ENCODE peak calls at places on chromosomes 13 and 19, in nine cellular contexts. N, Y, M, G, V, X, W, L and A are unnamed samples.

GRCh38 chr19:54190503-54190941 is 586 bp upstream of the TSEN34 start:
- DNase-seq in N (peak), Y (peak), M (peak), G (peak), V (peak), X (peak), W (peak), L (peak), A (peak)

GRCh38 chr13:40589285-40590109 is 76.9 kb downstream of the FOXO1 start:
- DNase-seq in N (peak), Y (no peak), M (no peak), G (no peak), V (no peak), X (peak), W (no peak), L (no peak), A (peak)

GRCh38 chr13:61531383-61532065 is 115.9 kb upstream of the PCDH20 start:
- DNase-seq in N (no peak), Y (no peak), M (no peak), G (no peak), V (no peak), X (no peak), W (no peak), L (no peak), A (no peak)

GRCh38 chr19:16861875-16862274 is 26.9 kb upstream of the F2RL3 start:
- DNase-seq in N (no peak), Y (no peak), M (no peak), G (no peak), V (no peak), X (no peak), W (no peak), L (no peak), A (no peak)

GRCh38 chr13:99911965-99912566 is 59.5 kb downstream of the ZIC5 start:
- DNase-seq in N (no peak), Y (no peak), M (no peak), G (no peak), V (no peak), X (no peak), W (no peak), L (no peak), A (no peak)

GRCh38 chr13:84263354-84264069 is 381.2 kb upstream of the SLITRK1 start:
- DNase-seq in N (no peak), Y (no peak), M (no peak), G (no peak), V (no peak), X (no peak), W (no peak), L (no peak), A (no peak)

GRCh38 chr19:35716985-35717664 is 678 bp upstream of the KMT2B start:
- DNase-seq in N (peak), Y (peak), M (peak), G (peak), V (peak), X (peak), W (peak), L (peak), A (peak)

GRCh38 chr19:31214086-31214485 is 135.2 kb downstream of the TSHZ3 start:
- DNase-seq in N (peak), Y (peak), M (peak), G (peak), V (no peak), X (peak), W (peak), L (peak), A (peak)

GRCh38 chr19:17346109-17346671 is 8.8 kb downstream of the GTPBP3 start:
- DNase-seq in N (peak), Y (no peak), M (peak), G (peak), V (peak), X (peak), W (peak), L (peak), A (peak)

GRCh38 chr13:108113407-108113806 is 101.9 kb downstream of the LIG4 start:
- DNase-seq in N (no peak), Y (no peak), M (no peak), G (no peak), V (no peak), X (no peak), W (no peak), L (no peak), A (no peak)

GRCh38 chr19:55353803-55354697 is 469 bp downstream of the COX6B2 start:
- DNase-seq in N (no peak), Y (no peak), M (no peak), G (peak), V (no peak), X (peak), W (peak), L (peak), A (no peak)

GRCh38 chr13:76637651-76638111 is 248.5 kb downstream of the KCTD12 start:
- DNase-seq in N (peak), Y (no peak), M (no peak), G (peak), V (no peak), X (peak), W (no peak), L (no peak), A (no peak)

GRCh38 chr19:10797541-10798256 is 38.3 kb downstream of the TMED1 start:
- DNase-seq in N (no peak), Y (no peak), M (no peak), G (no peak), V (no peak), X (no peak), W (no peak), L (no peak), A (no peak)

GRCh38 chr13:67052550-67053237 is 177.4 kb downstream of the PCDH9 start:
- DNase-seq in N (no peak), Y (no peak), M (no peak), G (no peak), V (no peak), X (no peak), W (no peak), L (no peak), A (no peak)

GRCh38 chr13:63299995-63300394 is 1884.3 kb upstream of the PCDH20 start:
- DNase-seq in N (peak), Y (no peak), M (no peak), G (peak), V (no peak), X (no peak), W (no peak), L (no peak), A (peak)

DNA sequence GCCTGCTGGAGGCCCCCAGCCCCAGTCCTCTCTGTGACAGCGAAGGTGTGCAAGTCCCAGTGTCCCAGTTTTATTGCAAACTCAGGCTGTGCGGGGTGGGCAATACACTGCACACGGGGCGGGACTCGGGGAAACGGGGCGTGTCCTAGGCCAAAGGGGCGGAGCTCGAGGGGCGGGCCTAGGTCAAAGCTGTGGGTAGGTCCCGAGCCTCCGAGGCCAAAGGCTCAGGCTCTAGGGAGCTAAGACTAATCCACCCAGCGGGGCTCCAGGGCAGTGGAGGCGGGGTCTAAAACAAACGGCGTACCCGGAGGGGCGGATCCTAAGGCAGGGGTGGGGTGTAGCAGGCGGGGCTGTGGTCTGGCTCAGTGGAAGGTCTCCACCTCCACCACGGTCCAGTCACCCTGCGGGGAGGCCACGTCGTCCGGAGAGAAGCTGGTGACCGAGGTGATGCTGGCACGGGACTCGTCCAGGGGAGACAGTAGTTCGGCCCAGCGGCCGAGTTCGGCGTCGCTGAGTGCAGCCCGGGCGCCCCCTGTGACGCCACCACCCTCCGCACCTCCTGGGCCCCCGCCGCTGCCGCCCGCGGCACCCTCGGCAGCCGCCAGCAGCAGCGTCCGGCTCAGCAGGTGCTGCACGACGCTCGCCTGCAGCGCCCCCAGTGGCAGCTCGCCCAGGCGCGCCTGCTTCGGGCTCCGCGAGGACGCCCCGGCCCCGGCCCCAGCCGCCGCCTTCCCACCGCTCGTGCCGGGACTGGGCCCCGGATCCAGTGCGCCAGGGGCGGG is 5.3 kb downstream of the PRR36 start:
- DNase-seq in N (peak), Y (no peak), M (peak), G (peak), V (no peak), X (peak), W (peak), L (peak), A (peak)
- H3K27ac ChIP-seq in N (no peak), Y (peak), M (no peak), G (no peak), V (no peak), X (peak), W (peak), L (no peak), A (no peak)

DNA sequence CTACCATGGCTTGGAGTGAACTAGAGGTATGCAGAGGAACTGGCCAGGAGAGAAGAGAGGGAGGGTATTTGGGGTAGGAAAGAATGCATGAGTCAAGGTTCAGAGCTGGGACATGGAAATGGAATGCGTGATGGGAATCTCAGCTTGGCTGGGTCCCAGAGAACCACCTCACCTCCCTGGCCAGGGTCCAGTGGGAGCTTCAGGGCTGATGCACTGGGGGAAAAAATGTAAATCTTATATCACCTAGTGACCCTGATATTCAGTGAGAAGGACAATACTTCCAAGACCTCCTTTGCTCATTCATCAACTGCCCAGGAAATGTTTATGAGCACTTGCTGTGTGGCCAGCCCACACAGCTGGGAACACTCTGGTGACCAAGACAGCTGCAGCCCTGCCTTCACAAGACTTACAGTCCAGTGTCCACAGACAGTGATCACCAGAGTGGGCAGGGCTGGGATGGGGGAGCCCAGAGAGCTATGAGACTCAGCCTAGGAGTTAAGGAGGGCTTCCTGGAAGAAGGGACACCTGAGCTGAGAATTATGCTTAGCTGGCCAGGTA is 12.8 kb downstream of the IGSF23 start:
- DNase-seq in N (peak), Y (no peak), M (peak), G (peak), V (no peak), X (peak), W (no peak), L (no peak), A (peak)
- H3K27ac ChIP-seq in N (peak), Y (no peak), M (no peak), G (peak), V (no peak), X (no peak), W (no peak), L (no peak), A (peak)

GRCh38 chr19:50741179-50741933 is 18.2 kb downstream of the CLEC11A start:
- DNase-seq in N (no peak), Y (no peak), M (no peak), G (no peak), V (no peak), X (peak), W (no peak), L (no peak), A (no peak)

GRCh38 chr19:50735869-50736268 is 12.7 kb downstream of the CLEC11A start:
- DNase-seq in N (no peak), Y (no peak), M (no peak), G (no peak), V (no peak), X (no peak), W (no peak), L (no peak), A (no peak)

GRCh38 chr19:50736338-50736737 is 13.2 kb downstream of the CLEC11A start:
- DNase-seq in N (no peak), Y (no peak), M (no peak), G (no peak), V (no peak), X (no peak), W (no peak), L (no peak), A (no peak)

GRCh38 chr19:50739841-50740426 is 16.8 kb downstream of the CLEC11A start:
- DNase-seq in N (no peak), Y (no peak), M (no peak), G (no peak), V (no peak), X (no peak), W (no peak), L (no peak), A (no peak)

DNA sequence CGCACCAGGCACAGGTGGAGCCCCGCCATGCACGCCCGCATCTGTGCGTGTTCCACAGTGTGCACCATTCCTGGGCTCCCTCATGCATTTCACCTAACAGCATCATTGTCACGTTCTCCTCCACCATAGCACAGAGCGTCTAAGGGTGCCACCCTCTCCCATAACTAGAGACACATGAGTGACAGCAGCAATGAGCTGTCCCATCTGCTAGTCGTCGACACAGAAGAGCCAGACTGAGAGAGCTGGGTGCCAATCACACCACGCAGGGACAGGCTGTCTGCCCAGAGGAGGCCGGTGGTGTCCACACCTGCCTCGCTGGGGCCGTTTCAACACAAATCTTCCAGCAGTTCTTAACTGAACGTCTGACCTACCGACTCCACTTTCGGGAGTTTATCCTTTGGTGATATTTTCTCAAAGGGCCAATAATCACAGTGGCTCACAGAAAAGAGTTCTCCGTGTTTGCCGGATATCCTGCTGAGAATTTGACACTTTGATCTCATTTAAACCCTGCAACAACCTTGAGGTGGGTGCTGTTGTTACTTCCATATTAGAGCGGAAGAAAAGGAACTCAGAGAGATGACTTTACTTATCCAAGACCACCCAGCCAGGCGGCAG is 16.1 kb downstream of the CLEC11A start:
- DNase-seq in N (no peak), Y (no peak), M (no peak), G (no peak), V (no peak), X (no peak), W (no peak), L (no peak), A (no peak)
- H3K27ac ChIP-seq in N (no peak), Y (no peak), M (no peak), G (no peak), V (no peak), X (no peak), W (no peak), L (no peak), A (no peak)

GRCh38 chr13:50200562-50200961 is 185.3 kb downstream of the KCNRG start:
- DNase-seq in N (no peak), Y (no peak), M (no peak), G (no peak), V (no peak), X (no peak), W (no peak), L (peak), A (no peak)
- H3K27ac ChIP-seq in N (no peak), Y (no peak), M (no peak), G (no peak), V (no peak), X (peak), W (no peak), L (no peak), A (no peak)

DNA sequence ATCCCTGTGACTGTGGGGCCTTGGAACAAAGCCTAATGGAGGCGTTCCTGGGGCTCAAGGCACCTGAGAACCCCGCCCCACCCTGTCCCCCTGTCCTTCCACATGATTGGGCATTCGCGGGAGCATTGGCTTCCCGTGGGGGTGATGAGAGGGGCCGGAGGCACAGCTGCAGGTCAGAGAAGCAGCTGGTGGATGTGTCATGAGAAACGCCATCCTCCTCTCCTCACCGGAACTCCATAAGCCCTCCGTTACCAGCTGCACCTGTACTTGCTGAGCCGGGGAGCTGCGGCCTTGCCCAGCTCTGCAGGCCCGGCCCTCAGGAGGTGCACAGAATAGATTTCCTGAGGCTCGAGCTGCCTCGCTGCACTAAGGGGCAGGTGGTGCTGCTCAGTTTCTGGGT is 42.0 kb downstream of the CAPN12 start:
- DNase-seq in N (no peak), Y (no peak), M (no peak), G (no peak), V (no peak), X (no peak), W (no peak), L (no peak), A (peak)
- H3K27ac ChIP-seq in N (peak), Y (peak), M (no peak), G (peak), V (peak), X (peak), W (peak), L (no peak), A (peak)

DNA sequence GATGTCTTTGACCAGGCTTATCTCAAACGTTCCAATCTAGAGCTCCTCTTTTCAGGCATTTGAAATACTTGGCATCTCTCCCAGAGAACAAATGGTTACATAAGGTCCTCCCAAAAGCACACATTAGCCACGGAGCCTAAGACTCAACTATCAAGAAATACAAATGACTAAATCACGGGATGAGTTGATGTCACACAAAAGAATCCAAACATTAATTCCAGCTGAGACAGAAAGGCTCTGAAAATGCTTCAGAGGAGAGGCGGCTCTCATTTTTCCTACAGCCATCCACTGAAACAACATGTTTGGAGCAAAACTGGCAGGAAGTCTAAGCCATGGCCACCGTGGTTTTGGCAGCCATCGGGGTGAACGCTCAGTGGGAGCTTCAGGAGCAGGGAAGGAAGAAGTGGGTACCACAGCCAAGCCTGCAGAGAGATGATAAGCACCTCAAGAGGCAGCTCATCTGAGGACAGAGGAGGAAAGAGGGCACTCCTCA is 122.5 kb downstream of the STK24 start:
- DNase-seq in N (peak), Y (no peak), M (no peak), G (peak), V (no peak), X (peak), W (no peak), L (no peak), A (peak)
- H3K27ac ChIP-seq in N (peak), Y (peak), M (peak), G (peak), V (peak), X (no peak), W (peak), L (peak), A (peak)

GRCh38 chr13:21670006-21670882 is 629 bp upstream of the FGF9 start:
- DNase-seq in N (peak), Y (no peak), M (no peak), G (peak), V (no peak), X (peak), W (peak), L (peak), A (peak)
- H3K27ac ChIP-seq in N (peak), Y (no peak), M (no peak), G (peak), V (no peak), X (no peak), W (peak), L (no peak), A (peak)